ENCODE peak calls at places on chromosome X, in seven cellular contexts. One of them, this sample, is unnamed.

GRCh38 chrX:16459008-16459407 is 190.9 kb upstream of the S100G start:
- DNase-seq in HTR-8/SVneo: no peak
- DNase-seq in activated CD8-positive, alpha-beta memory T cell treated with anti-CD3 and anti-CD28 coated beads for 24 hours: no peak
- DNase-seq in stimulated activated CD4-positive, alpha-beta T cell treated with anti-CD3 and anti-CD28 coated beads, Interleukin-4, amount 100 ng/mL, for 1 hour: no peak
- DNase-seq in midbrain: no peak
- DNase-seq in myocyte: no peak
- DNase-seq in KG1: no peak
- DNase-seq in this sample: no peak

GRCh38 chrX:149937881-149938426 is 337 bp downstream of the EOLA2 start:
- DNase-seq in HTR-8/SVneo: no peak
- DNase-seq in activated CD8-positive, alpha-beta memory T cell treated with anti-CD3 and anti-CD28 coated beads for 24 hours: no peak
- DNase-seq in stimulated activated CD4-positive, alpha-beta T cell treated with anti-CD3 and anti-CD28 coated beads, Interleukin-4, amount 100 ng/mL, for 1 hour: no peak
- DNase-seq in midbrain: peak; percentile 1
- DNase-seq in myocyte: no peak
- DNase-seq in KG1: no peak
- DNase-seq in this sample: no peak

GRCh38 chrX:63686878-63687714 is 97.9 kb downstream of the ARHGEF9 start:
- DNase-seq in HTR-8/SVneo: peak; percentile 0
- DNase-seq in activated CD8-positive, alpha-beta memory T cell treated with anti-CD3 and anti-CD28 coated beads for 24 hours: peak; percentile 58
- DNase-seq in stimulated activated CD4-positive, alpha-beta T cell treated with anti-CD3 and anti-CD28 coated beads, Interleukin-4, amount 100 ng/mL, for 1 hour: no peak
- DNase-seq in midbrain: no peak
- DNase-seq in myocyte: peak; percentile 50
- DNase-seq in KG1: no peak
- DNase-seq in this sample: peak; percentile 6

GRCh38 chrX:136762820-136763452 is 17.8 kb downstream of the ARHGEF6 start:
- DNase-seq in HTR-8/SVneo: no peak
- DNase-seq in activated CD8-positive, alpha-beta memory T cell treated with anti-CD3 and anti-CD28 coated beads for 24 hours: no peak
- DNase-seq in stimulated activated CD4-positive, alpha-beta T cell treated with anti-CD3 and anti-CD28 coated beads, Interleukin-4, amount 100 ng/mL, for 1 hour: no peak
- DNase-seq in midbrain: no peak
- DNase-seq in myocyte: no peak
- DNase-seq in KG1: no peak
- DNase-seq in this sample: no peak

GRCh38 chrX:24661292-24661691 is 14.1 kb upstream of the PCYT1B start:
- DNase-seq in HTR-8/SVneo: no peak
- DNase-seq in activated CD8-positive, alpha-beta memory T cell treated with anti-CD3 and anti-CD28 coated beads for 24 hours: no peak
- DNase-seq in stimulated activated CD4-positive, alpha-beta T cell treated with anti-CD3 and anti-CD28 coated beads, Interleukin-4, amount 100 ng/mL, for 1 hour: no peak
- DNase-seq in midbrain: no peak
- DNase-seq in myocyte: no peak
- DNase-seq in KG1: no peak
- DNase-seq in this sample: no peak

GRCh38 chrX:119008122-119008744 is 33.8 kb downstream of the LONRF3 start:
- DNase-seq in HTR-8/SVneo: peak; percentile 36
- DNase-seq in activated CD8-positive, alpha-beta memory T cell treated with anti-CD3 and anti-CD28 coated beads for 24 hours: no peak
- DNase-seq in stimulated activated CD4-positive, alpha-beta T cell treated with anti-CD3 and anti-CD28 coated beads, Interleukin-4, amount 100 ng/mL, for 1 hour: peak; percentile 37
- DNase-seq in midbrain: peak; percentile 18
- DNase-seq in myocyte: peak; percentile 21
- DNase-seq in KG1: peak; percentile 34
- DNase-seq in this sample: peak; percentile 14

GRCh38 chrX:10233173-10233572 is 76.4 kb downstream of the CLCN4 start:
- DNase-seq in HTR-8/SVneo: no peak
- DNase-seq in activated CD8-positive, alpha-beta memory T cell treated with anti-CD3 and anti-CD28 coated beads for 24 hours: no peak
- DNase-seq in stimulated activated CD4-positive, alpha-beta T cell treated with anti-CD3 and anti-CD28 coated beads, Interleukin-4, amount 100 ng/mL, for 1 hour: no peak
- DNase-seq in midbrain: no peak
- DNase-seq in myocyte: peak; percentile 73
- DNase-seq in KG1: no peak
- DNase-seq in this sample: peak; percentile 68

GRCh38 chrX:138908577-138908976 is 197.1 kb upstream of the FGF13 start:
- DNase-seq in HTR-8/SVneo: no peak
- DNase-seq in activated CD8-positive, alpha-beta memory T cell treated with anti-CD3 and anti-CD28 coated beads for 24 hours: no peak
- DNase-seq in stimulated activated CD4-positive, alpha-beta T cell treated with anti-CD3 and anti-CD28 coated beads, Interleukin-4, amount 100 ng/mL, for 1 hour: no peak
- DNase-seq in midbrain: no peak
- DNase-seq in myocyte: no peak
- DNase-seq in KG1: no peak
- DNase-seq in this sample: no peak

GRCh38 chrX:46722742-46723568 is 36.0 kb downstream of the SLC9A7 start:
- DNase-seq in HTR-8/SVneo: no peak
- DNase-seq in activated CD8-positive, alpha-beta memory T cell treated with anti-CD3 and anti-CD28 coated beads for 24 hours: no peak
- DNase-seq in stimulated activated CD4-positive, alpha-beta T cell treated with anti-CD3 and anti-CD28 coated beads, Interleukin-4, amount 100 ng/mL, for 1 hour: no peak
- DNase-seq in midbrain: no peak
- DNase-seq in myocyte: no peak
- DNase-seq in KG1: no peak
- DNase-seq in this sample: no peak

GRCh38 chrX:137362583-137362982 is 203.3 kb upstream of the ZIC3 start:
- DNase-seq in HTR-8/SVneo: no peak
- DNase-seq in activated CD8-positive, alpha-beta memory T cell treated with anti-CD3 and anti-CD28 coated beads for 24 hours: no peak
- DNase-seq in stimulated activated CD4-positive, alpha-beta T cell treated with anti-CD3 and anti-CD28 coated beads, Interleukin-4, amount 100 ng/mL, for 1 hour: no peak
- DNase-seq in midbrain: no peak
- DNase-seq in myocyte: no peak
- DNase-seq in KG1: no peak
- DNase-seq in this sample: no peak

GRCh38 chrX:109732319-109732779 is 708 bp downstream of the ACSL4 start:
- DNase-seq in HTR-8/SVneo: no peak
- DNase-seq in activated CD8-positive, alpha-beta memory T cell treated with anti-CD3 and anti-CD28 coated beads for 24 hours: peak; percentile 70
- DNase-seq in stimulated activated CD4-positive, alpha-beta T cell treated with anti-CD3 and anti-CD28 coated beads, Interleukin-4, amount 100 ng/mL, for 1 hour: no peak
- DNase-seq in midbrain: no peak
- DNase-seq in myocyte: peak; percentile 25
- DNase-seq in KG1: no peak
- DNase-seq in this sample: peak; percentile 24

GRCh38 chrX:130082244-130083106 is 27.8 kb downstream of the ELF4 start:
- DNase-seq in HTR-8/SVneo: no peak
- DNase-seq in activated CD8-positive, alpha-beta memory T cell treated with anti-CD3 and anti-CD28 coated beads for 24 hours: peak; percentile 84
- DNase-seq in stimulated activated CD4-positive, alpha-beta T cell treated with anti-CD3 and anti-CD28 coated beads, Interleukin-4, amount 100 ng/mL, for 1 hour: peak; percentile 68
- DNase-seq in midbrain: no peak
- DNase-seq in myocyte: no peak
- DNase-seq in KG1: peak; percentile 23
- DNase-seq in this sample: no peak

GRCh38 chrX:53244610-53245009 is 19.6 kb upstream of the KDM5C start:
- DNase-seq in HTR-8/SVneo: no peak
- DNase-seq in activated CD8-positive, alpha-beta memory T cell treated with anti-CD3 and anti-CD28 coated beads for 24 hours: no peak
- DNase-seq in stimulated activated CD4-positive, alpha-beta T cell treated with anti-CD3 and anti-CD28 coated beads, Interleukin-4, amount 100 ng/mL, for 1 hour: no peak
- DNase-seq in midbrain: no peak
- DNase-seq in myocyte: no peak
- DNase-seq in KG1: no peak
- DNase-seq in this sample: no peak

GRCh38 chrX:54994668-54995452 is 872 bp upstream of the PFKFB1 start:
- DNase-seq in HTR-8/SVneo: no peak
- DNase-seq in activated CD8-positive, alpha-beta memory T cell treated with anti-CD3 and anti-CD28 coated beads for 24 hours: no peak
- DNase-seq in stimulated activated CD4-positive, alpha-beta T cell treated with anti-CD3 and anti-CD28 coated beads, Interleukin-4, amount 100 ng/mL, for 1 hour: no peak
- DNase-seq in midbrain: no peak
- DNase-seq in myocyte: no peak
- DNase-seq in KG1: no peak
- DNase-seq in this sample: no peak

GRCh38 chrX:30649859-30650258 is 3.4 kb upstream of the GK start:
- DNase-seq in HTR-8/SVneo: no peak
- DNase-seq in activated CD8-positive, alpha-beta memory T cell treated with anti-CD3 and anti-CD28 coated beads for 24 hours: no peak
- DNase-seq in stimulated activated CD4-positive, alpha-beta T cell treated with anti-CD3 and anti-CD28 coated beads, Interleukin-4, amount 100 ng/mL, for 1 hour: no peak
- DNase-seq in midbrain: no peak
- DNase-seq in myocyte: no peak
- DNase-seq in KG1: no peak
- DNase-seq in this sample: no peak

GRCh38 chrX:16060252-16060651 is 63.1 kb upstream of the GRPR start:
- DNase-seq in HTR-8/SVneo: no peak
- DNase-seq in activated CD8-positive, alpha-beta memory T cell treated with anti-CD3 and anti-CD28 coated beads for 24 hours: no peak
- DNase-seq in stimulated activated CD4-positive, alpha-beta T cell treated with anti-CD3 and anti-CD28 coated beads, Interleukin-4, amount 100 ng/mL, for 1 hour: no peak
- DNase-seq in midbrain: no peak
- DNase-seq in myocyte: no peak
- DNase-seq in KG1: no peak
- DNase-seq in this sample: no peak

GRCh38 chrX:150236304-150236703 is 126.8 kb upstream of the MAMLD1 start:
- DNase-seq in HTR-8/SVneo: no peak
- DNase-seq in activated CD8-positive, alpha-beta memory T cell treated with anti-CD3 and anti-CD28 coated beads for 24 hours: peak; percentile 30
- DNase-seq in stimulated activated CD4-positive, alpha-beta T cell treated with anti-CD3 and anti-CD28 coated beads, Interleukin-4, amount 100 ng/mL, for 1 hour: no peak
- DNase-seq in midbrain: no peak
- DNase-seq in myocyte: peak; percentile 27
- DNase-seq in KG1: no peak
- DNase-seq in this sample: no peak

GRCh38 chrX:72117636-72118215 is 14.0 kb downstream of the RTL5 start:
- DNase-seq in HTR-8/SVneo: no peak
- DNase-seq in activated CD8-positive, alpha-beta memory T cell treated with anti-CD3 and anti-CD28 coated beads for 24 hours: no peak
- DNase-seq in stimulated activated CD4-positive, alpha-beta T cell treated with anti-CD3 and anti-CD28 coated beads, Interleukin-4, amount 100 ng/mL, for 1 hour: no peak
- DNase-seq in midbrain: no peak
- DNase-seq in myocyte: no peak
- DNase-seq in KG1: no peak
- DNase-seq in this sample: no peak

GRCh38 chrX:16826207-16826606 is 39.9 kb downstream of the TXLNG start:
- DNase-seq in HTR-8/SVneo: peak; percentile 56
- DNase-seq in activated CD8-positive, alpha-beta memory T cell treated with anti-CD3 and anti-CD28 coated beads for 24 hours: no peak
- DNase-seq in stimulated activated CD4-positive, alpha-beta T cell treated with anti-CD3 and anti-CD28 coated beads, Interleukin-4, amount 100 ng/mL, for 1 hour: no peak
- DNase-seq in midbrain: peak; percentile 45
- DNase-seq in myocyte: peak; percentile 36
- DNase-seq in KG1: no peak
- DNase-seq in this sample: peak; percentile 59

GRCh38 chrX:96770315-96770714 is 85.7 kb downstream of the DIAPH2 start:
- DNase-seq in HTR-8/SVneo: no peak
- DNase-seq in activated CD8-positive, alpha-beta memory T cell treated with anti-CD3 and anti-CD28 coated beads for 24 hours: no peak
- DNase-seq in stimulated activated CD4-positive, alpha-beta T cell treated with anti-CD3 and anti-CD28 coated beads, Interleukin-4, amount 100 ng/mL, for 1 hour: no peak
- DNase-seq in midbrain: peak; percentile 3
- DNase-seq in myocyte: peak; percentile 22
- DNase-seq in KG1: no peak
- DNase-seq in this sample: peak; percentile 0

GRCh38 chrX:44904542-44905115 is 31.6 kb downstream of the KDM6A start:
- DNase-seq in HTR-8/SVneo: no peak
- DNase-seq in activated CD8-positive, alpha-beta memory T cell treated with anti-CD3 and anti-CD28 coated beads for 24 hours: no peak
- DNase-seq in stimulated activated CD4-positive, alpha-beta T cell treated with anti-CD3 and anti-CD28 coated beads, Interleukin-4, amount 100 ng/mL, for 1 hour: no peak
- DNase-seq in midbrain: peak; percentile 31
- DNase-seq in myocyte: no peak
- DNase-seq in KG1: no peak
- DNase-seq in this sample: peak; percentile 15

GRCh38 chrX:56928546-56928945 is 66.8 kb downstream of the SPIN3 start:
- DNase-seq in HTR-8/SVneo: no peak
- DNase-seq in activated CD8-positive, alpha-beta memory T cell treated with anti-CD3 and anti-CD28 coated beads for 24 hours: no peak
- DNase-seq in stimulated activated CD4-positive, alpha-beta T cell treated with anti-CD3 and anti-CD28 coated beads, Interleukin-4, amount 100 ng/mL, for 1 hour: no peak
- DNase-seq in midbrain: no peak
- DNase-seq in myocyte: no peak
- DNase-seq in KG1: no peak
- DNase-seq in this sample: no peak

GRCh38 chrX:7132335-7133035 is 15.0 kb upstream of the STS start:
- DNase-seq in HTR-8/SVneo: peak; percentile 47
- DNase-seq in activated CD8-positive, alpha-beta memory T cell treated with anti-CD3 and anti-CD28 coated beads for 24 hours: no peak
- DNase-seq in stimulated activated CD4-positive, alpha-beta T cell treated with anti-CD3 and anti-CD28 coated beads, Interleukin-4, amount 100 ng/mL, for 1 hour: peak; percentile 19
- DNase-seq in midbrain: peak; percentile 42
- DNase-seq in myocyte: peak; percentile 62
- DNase-seq in KG1: no peak
- DNase-seq in this sample: peak; percentile 17

GRCh38 chrX:134377537-134377936 is 82.4 kb upstream of the HPRT1 start:
- DNase-seq in HTR-8/SVneo: no peak
- DNase-seq in activated CD8-positive, alpha-beta memory T cell treated with anti-CD3 and anti-CD28 coated beads for 24 hours: no peak
- DNase-seq in stimulated activated CD4-positive, alpha-beta T cell treated with anti-CD3 and anti-CD28 coated beads, Interleukin-4, amount 100 ng/mL, for 1 hour: peak; percentile 1
- DNase-seq in midbrain: no peak
- DNase-seq in myocyte: peak; percentile 20
- DNase-seq in KG1: no peak
- DNase-seq in this sample: peak; percentile 29

GRCh38 chrX:119015407-119016242 is 41.2 kb downstream of the LONRF3 start:
- DNase-seq in HTR-8/SVneo: peak; percentile 63
- DNase-seq in activated CD8-positive, alpha-beta memory T cell treated with anti-CD3 and anti-CD28 coated beads for 24 hours: peak; percentile 60
- DNase-seq in stimulated activated CD4-positive, alpha-beta T cell treated with anti-CD3 and anti-CD28 coated beads, Interleukin-4, amount 100 ng/mL, for 1 hour: peak; percentile 38
- DNase-seq in midbrain: no peak
- DNase-seq in myocyte: peak; percentile 3
- DNase-seq in KG1: no peak
- DNase-seq in this sample: peak; percentile 7

GRCh38 chrX:111337067-111337466 is 66.8 kb upstream of the CAPN6 start:
- DNase-seq in HTR-8/SVneo: no peak
- DNase-seq in activated CD8-positive, alpha-beta memory T cell treated with anti-CD3 and anti-CD28 coated beads for 24 hours: no peak
- DNase-seq in stimulated activated CD4-positive, alpha-beta T cell treated with anti-CD3 and anti-CD28 coated beads, Interleukin-4, amount 100 ng/mL, for 1 hour: no peak
- DNase-seq in midbrain: no peak
- DNase-seq in myocyte: no peak
- DNase-seq in KG1: no peak
- DNase-seq in this sample: no peak

GRCh38 chrX:40173662-40174593 is 76.2 kb upstream of the BCOR start:
- DNase-seq in HTR-8/SVneo: no peak
- DNase-seq in activated CD8-positive, alpha-beta memory T cell treated with anti-CD3 and anti-CD28 coated beads for 24 hours: peak; percentile 84
- DNase-seq in stimulated activated CD4-positive, alpha-beta T cell treated with anti-CD3 and anti-CD28 coated beads, Interleukin-4, amount 100 ng/mL, for 1 hour: peak; percentile 69
- DNase-seq in midbrain: no peak
- DNase-seq in myocyte: no peak
- DNase-seq in KG1: peak; percentile 8
- DNase-seq in this sample: no peak

GRCh38 chrX:91137881-91138280 is 296.8 kb upstream of the PABPC5 start:
- DNase-seq in HTR-8/SVneo: no peak
- DNase-seq in activated CD8-positive, alpha-beta memory T cell treated with anti-CD3 and anti-CD28 coated beads for 24 hours: no peak
- DNase-seq in stimulated activated CD4-positive, alpha-beta T cell treated with anti-CD3 and anti-CD28 coated beads, Interleukin-4, amount 100 ng/mL, for 1 hour: no peak
- DNase-seq in midbrain: no peak
- DNase-seq in myocyte: no peak
- DNase-seq in KG1: no peak
- DNase-seq in this sample: no peak

This sample was measured in G401.